ENCODE peak calls at places on chromosomes 13 and 19, in five cellular contexts. B, O, V, K and H are unnamed samples. For H3K4me1, the result is how much of the 10 kb centered on the place peaks cover.

GRCh38 chr19:3102239-3103140 is 8.3 kb downstream of the GNA11 start:
- ATAC-seq in B (no peak), O (no peak), K (no peak), V (no peak), H (no peak)

GRCh38 chr13:48511621-48512232 is 21.2 kb downstream of the RCBTB2 start:
- ATAC-seq in V (no peak), B (no peak), O (no peak), K (no peak), H (no peak)

GRCh38 chr13:29748097-29748496 is 102.3 kb downstream of the UBL3 start:
- ATAC-seq in K (no peak), V (no peak), O (no peak), B (no peak), H (no peak)

GRCh38 chr13:63336549-63336948 is 1920.9 kb upstream of the PCDH20 start:
- ATAC-seq in B (no peak), V (no peak), O (no peak), K (no peak), H (no peak)

GRCh38 chr19:566844-567243 is 5.6 kb upstream of the BSG start:
- ATAC-seq in V (no peak), K (no peak), B (no peak), O (peak), H (no peak)

GRCh38 chr19:1364070-1364719 is 19.5 kb upstream of the NDUFS7 start:
- ATAC-seq in V (no peak), K (no peak), O (no peak), B (no peak), H (no peak)

GRCh38 chr19:41480336-41480735 is 37.4 kb downstream of the ERICH4 start:
- ATAC-seq in O (peak), B (no peak), V (no peak), K (no peak), H (no peak)

GRCh38 chr13:59531571-59532091 is 632.1 kb downstream of the DIAPH3 start:
- ATAC-seq in V (peak), B (no peak), O (peak), K (peak), H (peak)

GRCh38 chr13:94596575-94596971 is 621 bp upstream of the TGDS start:
- ATAC-seq in O (peak), K (no peak), B (no peak), V (no peak), H (no peak)

GRCh38 chr19:34686455-34686854 is 9.0 kb downstream of the ZNF302 start:
- ATAC-seq in K (no peak), O (no peak), V (no peak), B (no peak), H (no peak)

GRCh38 chr13:98517576-98518310 is 59.2 kb downstream of the STK24 start:
- ATAC-seq in V (no peak), O (no peak), B (no peak), K (no peak), H (no peak)

GRCh38 chr19:48795855-48796142 is 15.0 kb downstream of the BCAT2 start:
- ATAC-seq in V (peak), K (no peak), B (peak), O (no peak), H (peak)

GRCh38 chr13:26247608-26248007 is 6.3 kb upstream of the CDK8 start:
- ATAC-seq in V (no peak), O (peak), B (no peak), K (no peak), H (no peak)

GRCh38 chr13:75670496-75670895 is 34.4 kb downstream of the LMO7 start:
- ATAC-seq in K (no peak), O (no peak), V (no peak), B (no peak), H (no peak)

GRCh38 chr13:60352644-60353043 is 44.4 kb upstream of the TDRD3 start:
- ATAC-seq in V (no peak), B (no peak), K (no peak), O (no peak), H (no peak)

GRCh38 chr13:50999641-51000040 is 90.0 kb downstream of the RNASEH2B start:
- ATAC-seq in K (no peak), B (no peak), V (no peak), O (no peak), H (no peak)

GRCh38 chr13:104577029-104577820 is 1511.0 kb upstream of the SLC10A2 start:
- ATAC-seq in B (no peak), V (no peak), O (no peak), K (no peak), H (no peak)

GRCh38 chr19:7699422-7700127 is 2.4 kb downstream of the FCER2 start:
- ATAC-seq in B (no peak), V (no peak), K (no peak), O (peak), H (no peak)

GRCh38 chr13:47904239-47904638 is 96.8 kb downstream of the SUCLA2 start:
- ATAC-seq in K (no peak), V (no peak), O (peak), B (no peak), H (no peak)

GRCh38 chr13:49560270-49561063 is 24.9 kb downstream of the RCBTB1 start:
- ATAC-seq in B (peak), O (peak), K (no peak), V (peak), H (no peak)

GRCh38 chr19:55549500-55550320 is 4.4 kb upstream of the SBK3 start:
- ATAC-seq in O (peak), K (peak), V (peak), B (peak), H (peak)
- H3K4me1 ChIP-seq in O (under half), K (under half), V (half or more), B (half or more), H (under half)

DNA sequence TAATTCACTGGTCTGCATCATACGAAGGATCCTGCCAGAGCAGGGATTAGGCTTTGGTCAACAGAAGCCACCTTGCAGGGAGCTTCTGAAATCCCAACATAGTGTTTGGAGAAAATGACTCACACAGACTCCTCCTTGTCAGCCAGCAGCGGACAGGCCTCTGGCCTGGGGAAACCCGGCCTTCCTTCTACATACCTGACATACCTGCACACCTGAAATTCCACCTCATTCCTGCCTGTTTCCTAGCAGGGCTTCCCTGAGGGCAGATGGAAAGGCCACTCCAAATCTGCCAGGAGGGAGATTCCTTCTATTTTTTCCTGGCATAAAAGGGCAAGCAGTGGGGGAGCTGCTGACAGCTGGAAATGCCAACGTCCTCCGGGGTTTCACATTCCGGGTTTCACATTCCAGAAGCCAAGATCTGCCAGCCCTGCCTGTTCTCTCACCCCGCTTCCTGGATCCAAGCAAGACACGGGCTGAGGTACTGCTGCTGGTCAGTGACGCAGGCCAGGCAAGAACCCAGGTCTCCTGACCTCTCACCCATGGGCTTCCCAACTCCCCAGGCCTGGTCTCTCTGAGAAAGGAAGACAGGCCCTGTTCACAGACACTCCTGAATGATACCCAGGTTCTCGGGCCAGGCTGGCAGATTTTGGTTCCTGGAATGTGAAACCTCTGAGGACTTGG is 18.2 kb upstream of the IGFL1 start:
- ATAC-seq in V (no peak), K (peak), B (peak), O (no peak), H (peak)
- TF ChIP-seq EP300 in V (no peak), K (no peak), B (no peak), O (no peak), H (no peak)

GRCh38 chr19:40237791-40238190 is 11.3 kb upstream of the CCNP start:
- ATAC-seq in O (no peak), V (no peak), K (no peak), B (no peak), H (no peak)

GRCh38 chr19:40234429-40235237 is 8.1 kb upstream of the CCNP start:
- ATAC-seq in V (no peak), O (no peak), B (no peak), K (no peak), H (no peak)

GRCh38 chr19:40236026-40236355 is 9.5 kb upstream of the CCNP start:
- ATAC-seq in V (no peak), O (no peak), B (no peak), K (no peak), H (no peak)

GRCh38 chr19:40235238-40236025 is 8.9 kb upstream of the CCNP start:
- ATAC-seq in O (peak), V (no peak), K (no peak), B (peak), H (no peak)

GRCh38 chr19:40236366-40236765 is 9.9 kb upstream of the CCNP start:
- ATAC-seq in V (no peak), K (no peak), O (no peak), B (no peak), H (no peak)
- H3K4me1 ChIP-seq in V (under half), K (under half), O (under half), B (under half), H (under half)

GRCh38 chr19:38303517-38304351 is at the start of gene C19orf33:
- ATAC-seq in K (peak), B (peak), O (peak), V (peak), H (peak)
- TF ChIP-seq EP300 in K (no peak), B (no peak), O (no peak), V (no peak), H (no peak)

DNA sequence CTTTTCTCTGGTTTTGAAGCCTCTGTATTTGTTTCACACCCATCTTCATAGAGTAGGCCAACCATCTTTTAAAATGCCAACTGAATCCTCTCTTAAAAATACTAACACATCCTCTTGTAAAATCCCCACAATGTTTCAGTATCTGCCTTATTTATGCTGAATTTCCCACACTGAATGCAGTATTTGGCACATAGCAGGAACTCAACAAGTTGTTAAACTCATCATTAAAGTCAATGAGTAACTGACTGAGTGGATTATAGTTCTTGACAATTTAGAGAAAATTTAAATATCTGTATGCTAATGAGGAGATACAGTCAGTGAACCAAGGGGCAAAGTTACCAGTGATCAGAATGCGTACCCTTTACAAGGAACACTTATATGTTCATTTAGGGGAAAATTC is 505.5 kb upstream of the PCDH9 start:
- ATAC-seq in V (no peak), K (no peak), O (no peak), B (no peak), H (no peak)
- H3K4me1 ChIP-seq in V (under half), K (under half), O (under half), B (under half), H (under half)

DNA sequence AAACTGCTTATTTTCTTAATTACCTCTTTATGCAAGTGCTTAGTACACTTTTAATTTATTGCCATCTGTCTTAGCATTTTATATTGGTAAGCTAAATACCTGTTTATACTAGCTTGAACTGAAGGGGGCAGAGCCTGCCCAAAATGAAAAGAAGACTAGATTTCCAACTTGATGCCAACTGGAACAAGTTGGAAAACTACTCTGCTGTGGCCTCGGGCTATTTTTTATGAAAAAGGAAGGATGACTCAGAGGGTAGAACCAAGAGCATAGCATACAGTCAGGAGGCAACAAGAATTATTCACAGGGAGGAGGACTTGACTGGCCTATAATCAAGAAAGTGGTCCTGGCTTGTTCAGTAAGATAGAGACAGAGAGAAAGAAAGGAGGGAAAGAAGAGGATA is 150.3 kb downstream of the NDFIP2 start:
- ATAC-seq in O (no peak), K (no peak), V (no peak), B (peak), H (no peak)
- TF ChIP-seq EP300 in O (no peak), K (no peak), V (no peak), B (no peak), H (no peak)

GRCh38 chr13:33109319-33109718 is 93.1 kb downstream of the KL start:
- ATAC-seq in K (no peak), V (no peak), B (no peak), O (no peak), H (no peak)

GRCh38 chr13:33108620-33109019 is 92.4 kb downstream of the KL start:
- ATAC-seq in B (no peak), V (no peak), O (no peak), K (no peak), H (peak)

GRCh38 chr13:33110386-33110712 is 94.1 kb downstream of the KL start:
- ATAC-seq in B (no peak), V (no peak), K (peak), O (no peak), H (no peak)

GRCh38 chr13:33110713-33111413 is 94.6 kb downstream of the KL start:
- ATAC-seq in V (no peak), K (no peak), B (no peak), O (no peak), H (no peak)

GRCh38 chr13:33109801-33110200 is 93.6 kb downstream of the KL start:
- ATAC-seq in K (no peak), B (peak), V (peak), O (peak), H (no peak)
- H3K4me1 ChIP-seq in K (under half), B (under half), V (under half), O (under half), H (under half)

DNA sequence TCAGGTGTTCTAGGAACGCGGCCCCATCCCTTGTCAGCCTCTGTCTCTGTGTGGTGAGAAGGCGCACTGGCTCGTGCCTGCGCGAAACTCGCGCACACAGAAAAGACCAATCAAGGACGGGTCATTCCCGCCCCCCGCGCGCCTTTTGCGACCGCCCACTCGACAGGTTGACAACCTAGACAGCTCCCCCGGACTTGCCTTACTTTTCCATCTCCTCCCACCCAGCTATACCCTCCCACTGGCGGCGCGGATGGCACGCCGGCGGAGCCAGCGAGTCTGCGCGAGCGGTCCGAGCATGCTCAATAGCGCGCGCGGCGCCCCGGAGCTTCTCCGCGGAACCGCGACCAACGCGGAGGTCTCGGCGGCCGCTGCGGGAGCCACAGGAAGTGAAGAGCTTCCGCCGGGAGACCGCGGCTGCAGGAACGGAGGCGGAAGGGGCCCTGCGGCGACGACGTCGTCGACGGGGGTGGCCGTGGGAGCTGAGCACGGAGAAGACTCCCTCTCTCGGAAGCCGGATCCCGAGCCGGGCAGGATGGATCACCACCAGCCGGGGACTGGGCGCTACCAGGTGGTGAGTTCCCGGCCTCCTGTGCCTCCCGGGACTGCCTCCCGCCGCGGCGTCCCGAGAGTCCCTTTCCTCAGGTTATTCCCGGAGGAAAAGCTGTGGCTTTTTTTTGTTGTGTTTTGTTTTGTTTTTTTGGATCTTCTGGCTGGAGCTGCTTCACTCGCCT is at the start of gene NDFIP2:
- ATAC-seq in K (peak), B (peak), O (peak), V (peak), H (peak)
- TF ChIP-seq EP300 in K (no peak), B (no peak), O (no peak), V (no peak), H (no peak)